ENCODE peak calls at places on chromosome 15, in five cellular contexts. W is hepatocyte, D is neural progenitor cell, T is breast epithelium, J is H9. M is an unnamed sample. For H3K4me1, the result is how much of the 10 kb centered on the place peaks cover.

GRCh38 chr15:52068004-52068403 is 44.6 kb downstream of the BCL2L10 start:
- DNase-seq in W (no peak), D (no peak), T (no peak), J (no peak), M (no peak)

GRCh38 chr15:94324117-94324826 is 92.9 kb downstream of the MCTP2 start:
- DNase-seq in W (peak), D (peak), T (no peak), J (peak), M (no peak)

GRCh38 chr15:31342781-31343626 is 16.4 kb downstream of the KLF13 start:
- DNase-seq in W (no peak), D (peak), T (no peak), J (peak), M (no peak)

GRCh38 chr15:51620647-51621046 is 1.9 kb downstream of the DMXL2 start:
- DNase-seq in W (peak), D (no peak), T (no peak), J (no peak), M (no peak)

GRCh38 chr15:100762289-100762688 is 117.3 kb upstream of the ALDH1A3 start:
- DNase-seq in W (no peak), D (no peak), T (no peak), J (no peak), M (no peak)

GRCh38 chr15:85282504-85283115 is 97.8 kb upstream of the AKAP13 start:
- DNase-seq in W (no peak), D (no peak), T (no peak), J (no peak), M (no peak)

GRCh38 chr15:29449136-29449535 is 179.5 kb upstream of the NSMCE3 start:
- DNase-seq in W (peak), D (peak), T (no peak), J (peak), M (no peak)

GRCh38 chr15:25185156-25185710 is 230.4 kb downstream of the SNRPN start:
- DNase-seq in W (no peak), D (no peak), T (no peak), J (no peak), M (no peak)

GRCh38 chr15:75578206-75578947 is 738 bp downstream of the PTPN9 start:
- DNase-seq in W (peak), D (peak), T (no peak), J (peak), M (peak)

GRCh38 chr15:34650177-34650576 is 66.7 kb upstream of the GOLGA8B start:
- DNase-seq in W (no peak), D (no peak), T (no peak), J (no peak), M (no peak)

GRCh38 chr15:66269326-66270090 is 16.0 kb upstream of the MEGF11 start:
- DNase-seq in W (peak), D (peak), T (no peak), J (peak), M (peak)

GRCh38 chr15:59738676-59739075 is 49.6 kb upstream of the BNIP2 start:
- DNase-seq in W (no peak), D (no peak), T (no peak), J (no peak), M (no peak)

GRCh38 chr15:28959326-28959725 is 73.6 kb downstream of the APBA2 start:
- DNase-seq in W (no peak), D (no peak), T (no peak), J (no peak), M (no peak)

GRCh38 chr15:74845581-74845980 is 2.6 kb upstream of the ULK3 start:
- DNase-seq in W (no peak), D (no peak), T (no peak), J (no peak), M (no peak)

GRCh38 chr15:81221449-81221848 is 24.8 kb downstream of the IL16 start:
- DNase-seq in W (no peak), D (no peak), T (no peak), J (no peak), M (no peak)

GRCh38 chr15:51244366-51244977 is 93.9 kb downstream of the CYP19A1 start:
- DNase-seq in W (no peak), D (no peak), T (no peak), J (no peak), M (no peak)

GRCh38 chr15:100726426-100727190 is 124.2 kb downstream of the ASB7 start:
- DNase-seq in W (no peak), D (no peak), T (no peak), J (peak), M (no peak)

GRCh38 chr15:29050870-29051269 is 165.1 kb downstream of the APBA2 start:
- DNase-seq in W (no peak), D (no peak), T (no peak), J (no peak), M (no peak)

DNA sequence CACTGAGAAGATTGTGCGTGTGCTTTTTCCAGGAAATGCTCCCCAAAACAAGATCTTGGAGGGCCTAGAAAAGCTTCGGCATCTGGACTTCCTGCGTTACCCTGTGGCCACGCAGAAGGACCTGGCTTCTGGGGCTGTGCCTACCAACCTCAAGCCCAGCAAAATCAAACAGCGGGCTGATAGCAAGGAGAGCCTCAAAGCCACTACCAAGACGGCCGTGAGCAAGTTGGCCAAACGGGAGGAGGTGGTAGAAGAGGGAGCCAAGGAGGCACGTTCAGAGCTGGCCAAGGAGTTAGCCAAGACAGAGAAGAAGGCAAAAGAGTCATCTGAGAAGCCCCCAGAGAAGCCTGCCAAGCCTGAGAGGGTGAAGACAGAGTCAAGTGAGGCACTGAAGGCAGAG is 4.8 kb downstream of the MAP1A start:
- DNase-seq in W (no peak), D (no peak), T (no peak), J (no peak), M (no peak)
- H3K4me1 ChIP-seq in W (under half), D (under half), T (under half), J (under half), M (under half)

DNA sequence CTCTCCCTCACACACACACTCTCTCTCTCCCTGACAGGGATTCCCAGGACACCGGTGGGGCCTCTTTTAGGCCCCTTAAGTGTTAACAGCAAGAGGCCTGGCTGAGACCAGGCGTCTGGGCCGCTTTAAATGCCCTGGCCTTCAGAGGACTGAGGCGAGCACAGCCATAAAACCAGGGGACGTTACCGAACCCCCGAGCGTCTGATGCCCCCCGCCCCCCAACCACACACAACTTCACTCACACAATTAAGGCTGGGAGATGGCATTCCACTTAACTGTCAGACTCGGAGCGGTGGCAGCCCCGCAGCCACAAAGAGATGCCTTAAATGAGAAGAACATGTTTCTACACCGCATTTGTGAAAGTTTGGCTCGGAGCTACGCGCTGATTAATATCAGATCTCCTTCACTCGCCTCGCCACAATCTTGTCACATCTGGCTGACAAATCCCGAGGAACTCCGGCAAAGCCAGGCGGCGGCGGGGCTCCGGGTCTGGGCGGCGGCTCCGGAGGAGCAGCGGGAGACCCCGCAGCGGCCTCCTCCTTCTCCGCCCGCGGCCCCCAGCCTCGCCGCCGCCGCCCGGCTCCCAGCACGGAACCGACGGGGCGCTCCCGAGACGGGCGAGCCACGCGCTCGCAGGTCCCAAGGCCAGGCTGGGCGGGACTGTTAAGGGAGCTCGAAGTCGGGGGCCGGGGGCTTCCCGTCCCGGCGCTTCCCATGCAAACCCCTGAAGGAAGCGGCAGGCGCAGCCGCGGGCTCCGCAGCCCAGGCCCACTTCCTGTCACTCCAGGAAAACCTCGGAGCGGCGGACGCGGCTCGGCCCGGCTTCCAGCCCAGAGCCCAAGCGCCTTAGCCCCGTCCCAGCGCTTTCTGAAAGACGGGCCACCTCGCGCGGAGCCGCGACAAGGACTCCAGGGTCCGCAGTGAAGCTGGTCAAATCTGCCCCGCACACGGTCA is 1.3 kb downstream of the BNC1 start:
- DNase-seq in W (peak), D (peak), T (no peak), J (peak), M (no peak)
- H3K4me1 ChIP-seq in W (under half), D (under half), T (under half), J (under half), M (under half)

DNA sequence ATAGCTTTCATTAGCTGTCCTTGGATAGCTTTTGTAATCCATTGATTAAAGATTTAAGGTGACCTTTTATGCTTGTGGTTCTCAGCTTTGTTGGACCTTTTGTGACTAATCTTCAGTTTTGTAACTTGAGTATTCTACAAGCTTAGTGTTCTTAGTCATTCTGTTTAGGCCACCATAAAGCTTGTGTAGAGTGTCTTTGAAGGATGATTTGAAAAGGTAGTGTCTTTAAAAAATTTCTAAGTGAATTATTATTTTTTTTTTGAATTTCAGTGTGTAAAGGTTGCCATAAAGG is 7.5 kb downstream of the MORF4L1 start:
- DNase-seq in W (no peak), D (no peak), T (no peak), J (no peak), M (no peak)
- H3K4me1 ChIP-seq in W (under half), D (under half), T (under half), J (under half), M (under half)

DNA sequence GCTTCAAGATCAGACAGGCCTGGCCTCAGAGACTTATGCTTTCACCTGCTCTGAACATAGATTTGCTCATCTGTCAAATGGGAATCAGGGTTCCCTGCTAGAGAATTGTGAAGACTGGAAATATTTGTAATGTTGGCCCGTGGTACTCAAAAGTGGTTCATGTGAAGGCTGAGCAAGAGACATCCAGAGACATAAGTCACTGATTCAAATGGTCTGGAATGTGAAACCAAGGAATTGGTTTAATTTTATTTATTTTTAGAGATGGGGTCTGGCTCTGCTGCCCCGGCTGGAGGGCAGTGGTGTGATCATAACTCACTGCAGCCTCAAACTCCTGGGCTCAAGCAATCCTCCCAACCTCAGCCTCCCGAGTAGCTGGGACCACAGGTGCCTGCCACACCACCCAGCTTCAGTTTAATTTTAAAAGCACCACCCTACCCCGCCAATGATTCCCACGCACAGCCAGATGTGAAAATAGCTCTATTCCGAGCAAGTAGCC is 60.1 kb downstream of the DAPK2 start:
- DNase-seq in W (no peak), D (no peak), T (no peak), J (no peak), M (no peak)
- H3K4me1 ChIP-seq in W (under half), D (under half), T (under half), J (under half), M (under half)

GRCh38 chr15:63085289-63085688 is 36.4 kb upstream of the LACTB start:
- DNase-seq in W (no peak), D (no peak), T (no peak), J (no peak), M (no peak)
- H3K4me1 ChIP-seq in W (under half), D (under half), T (under half), J (under half), M (under half)

GRCh38 chr15:72962054-72962702 is 90.1 kb upstream of the NEO1 start:
- DNase-seq in W (no peak), D (no peak), T (no peak), J (no peak), M (no peak)

GRCh38 chr15:72953306-72953705 is 99.0 kb upstream of the NEO1 start:
- DNase-seq in W (no peak), D (no peak), T (no peak), J (no peak), M (no peak)

GRCh38 chr15:72964135-72964534 is 88.1 kb upstream of the NEO1 start:
- DNase-seq in W (no peak), D (no peak), T (no peak), J (no peak), M (peak)

GRCh38 chr15:72961326-72961725 is 90.9 kb upstream of the NEO1 start:
- DNase-seq in W (no peak), D (no peak), T (no peak), J (no peak), M (peak)

DNA sequence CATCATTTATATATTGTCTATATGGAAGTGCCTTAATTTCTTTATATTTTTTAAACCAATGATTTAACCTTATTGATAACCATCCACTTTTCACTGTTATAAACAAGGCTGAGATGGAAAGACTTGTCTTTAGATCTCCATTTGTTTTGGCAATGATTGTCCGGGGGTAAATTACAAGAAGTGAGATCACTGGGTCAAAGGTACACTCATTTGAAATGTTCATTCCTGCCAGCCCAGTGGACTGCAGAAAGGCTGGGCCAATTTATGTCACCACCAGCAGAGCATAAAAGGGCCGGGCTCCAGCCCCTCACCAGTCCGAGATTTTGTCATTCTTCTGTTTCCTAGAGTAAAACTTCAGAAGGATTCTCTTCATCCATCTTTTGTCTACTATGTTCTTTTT is 93.6 kb upstream of the NEO1 start:
- DNase-seq in W (no peak), D (no peak), T (no peak), J (no peak), M (peak)
- H3K4me1 ChIP-seq in W (under half), D (under half), T (under half), J (under half), M (under half)

GRCh38 chr15:65084500-65085206 is 8.1 kb downstream of the KBTBD13 start:
- DNase-seq in W (no peak), D (no peak), T (no peak), J (no peak), M (no peak)

GRCh38 chr15:65081758-65082157 is 5.2 kb downstream of the KBTBD13 start:
- DNase-seq in W (no peak), D (no peak), T (no peak), J (no peak), M (no peak)

GRCh38 chr15:65085207-65085753 is 8.7 kb downstream of the KBTBD13 start:
- DNase-seq in W (no peak), D (no peak), T (no peak), J (no peak), M (no peak)

GRCh38 chr15:65082303-65082958 is 5.9 kb downstream of the KBTBD13 start:
- DNase-seq in W (no peak), D (peak), T (no peak), J (peak), M (peak)

DNA sequence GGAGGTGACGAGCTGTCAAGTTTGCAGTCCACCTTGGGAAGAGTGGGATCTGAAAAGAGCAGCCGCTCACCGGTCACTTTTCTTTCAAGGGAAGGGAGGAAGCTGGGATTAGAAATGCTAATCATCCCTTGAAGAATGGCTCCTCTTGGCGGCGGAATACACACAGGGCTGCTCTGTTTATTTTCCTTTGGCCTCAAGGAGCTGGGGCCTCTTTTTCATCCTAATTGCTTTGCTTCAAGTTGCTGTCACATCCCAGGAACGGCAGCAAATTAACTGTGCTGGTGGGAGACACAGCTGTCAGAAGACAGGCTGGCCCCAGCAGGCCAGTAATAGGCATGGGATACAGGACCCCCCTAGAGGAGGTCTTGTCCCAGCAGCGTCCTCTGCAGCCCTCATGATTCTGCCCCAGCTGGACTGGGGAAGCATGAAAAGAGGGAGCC is 6.7 kb downstream of the KBTBD13 start:
- DNase-seq in W (no peak), D (peak), T (no peak), J (peak), M (no peak)
- H3K4me1 ChIP-seq in W (under half), D (half or more), T (under half), J (under half), M (under half)

GRCh38 chr15:90664650-90665287 is 52.4 kb upstream of the BLM start:
- DNase-seq in W (no peak), D (no peak), T (no peak), J (no peak), M (peak)
- H3K4me1 ChIP-seq in W (under half), D (under half), T (under half), J (under half), M (under half)

GRCh38 chr15:40278026-40278425 is 4.8 kb downstream of the ANKRD63 start:
- DNase-seq in W (no peak), D (no peak), T (no peak), J (no peak), M (no peak)

GRCh38 chr15:40281057-40281850 is 1.6 kb downstream of the ANKRD63 start:
- DNase-seq in W (no peak), D (no peak), T (no peak), J (peak), M (no peak)

GRCh38 chr15:40282144-40282869 is 557 bp downstream of the ANKRD63 start:
- DNase-seq in W (peak), D (peak), T (no peak), J (peak), M (peak)

GRCh38 chr15:40279437-40280141 is 3.3 kb downstream of the ANKRD63 start:
- DNase-seq in W (peak), D (peak), T (peak), J (peak), M (peak)

GRCh38 chr15:40280260-40281056 is 2.4 kb downstream of the ANKRD63 start:
- DNase-seq in W (no peak), D (peak), T (no peak), J (peak), M (no peak)
- H3K4me1 ChIP-seq in W (under half), D (under half), T (under half), J (under half), M (under half)

M was measured in mucosa of descending colon.